ENCODE peak calls at places on chromosome 14, in seven cellular contexts. O, U, H, M, L, B and Y are unnamed samples.

GRCh38 chr14:28088125-28088524 is 678.5 kb upstream of the FOXG1 start:
- DNase-seq in O (no peak), U (no peak), H (no peak), M (no peak), L (no peak), B (no peak), Y (no peak)

GRCh38 chr14:38992067-38992835 is 110.8 kb downstream of the SEC23A start:
- DNase-seq in O (no peak), U (no peak), H (no peak), M (no peak), L (no peak), B (no peak), Y (no peak)

GRCh38 chr14:98370352-98370751 is 901.6 kb downstream of the BCL11B start:
- DNase-seq in O (no peak), U (no peak), H (no peak), M (no peak), L (no peak), B (no peak), Y (no peak)

GRCh38 chr14:71720978-71721624 is 211.1 kb upstream of the RGS6 start:
- DNase-seq in O (peak), U (peak), H (no peak), M (peak), L (no peak), B (peak), Y (peak)

GRCh38 chr14:90677484-90678045 is 138.7 kb downstream of the TTC7B start:
- DNase-seq in O (peak), U (no peak), H (no peak), M (no peak), L (no peak), B (no peak), Y (no peak)

GRCh38 chr14:100727565-100728240 is 1.0 kb downstream of the DLK1 start:
- DNase-seq in O (no peak), U (no peak), H (no peak), M (no peak), L (no peak), B (no peak), Y (no peak)

GRCh38 chr14:55731881-55732498 is 152.0 kb downstream of the KTN1 start:
- DNase-seq in O (peak), U (peak), H (peak), M (peak), L (no peak), B (no peak), Y (no peak)

GRCh38 chr14:95504135-95505029 is 12.1 kb downstream of the SYNE3 start:
- DNase-seq in O (peak), U (no peak), H (no peak), M (no peak), L (no peak), B (no peak), Y (no peak)

GRCh38 chr14:49950275-49951250 is 57.7 kb downstream of the ARF6 start:
- DNase-seq in O (peak), U (peak), H (no peak), M (no peak), L (no peak), B (no peak), Y (no peak)

GRCh38 chr14:101131451-101131916 is 228.0 kb upstream of the RTL1 start:
- DNase-seq in O (no peak), U (no peak), H (no peak), M (no peak), L (no peak), B (no peak), Y (no peak)

GRCh38 chr14:100546051-100546443 is 41.2 kb downstream of the BEGAIN start:
- DNase-seq in O (no peak), U (no peak), H (no peak), M (peak), L (no peak), B (no peak), Y (no peak)

GRCh38 chr14:105173901-105174894 is 5.6 kb upstream of the JAG2 start:
- DNase-seq in O (no peak), U (peak), H (no peak), M (peak), L (no peak), B (no peak), Y (no peak)

GRCh38 chr14:67500981-67501380 is 12.5 kb upstream of the TMEM229B start:
- DNase-seq in O (no peak), U (no peak), H (no peak), M (no peak), L (no peak), B (no peak), Y (no peak)

GRCh38 chr14:104553166-104554087 is 26.1 kb upstream of the C14orf180 start:
- DNase-seq in O (no peak), U (no peak), H (no peak), M (no peak), L (no peak), B (no peak), Y (no peak)

GRCh38 chr14:41785696-41786095 is 179.0 kb downstream of the LRFN5 start:
- DNase-seq in O (peak), U (no peak), H (no peak), M (no peak), L (no peak), B (no peak), Y (no peak)

GRCh38 chr14:72710212-72710611 is 183.7 kb downstream of the DPF3 start:
- DNase-seq in O (peak), U (no peak), H (no peak), M (no peak), L (no peak), B (no peak), Y (no peak)

GRCh38 chr14:91019673-91020072 is 40.8 kb downstream of the RPS6KA5 start:
- DNase-seq in O (no peak), U (no peak), H (no peak), M (no peak), L (no peak), B (no peak), Y (no peak)

GRCh38 chr14:75636100-75636692 is 24.5 kb downstream of the ERG28 start:
- DNase-seq in O (peak), U (no peak), H (no peak), M (no peak), L (no peak), B (no peak), Y (peak)

GRCh38 chr14:80988742-80989429 is 33.5 kb downstream of the TSHR start:
- DNase-seq in O (peak), U (no peak), H (no peak), M (no peak), L (no peak), B (no peak), Y (no peak)

GRCh38 chr14:78581222-78581621 is 411.0 kb downstream of the NRXN3 start:
- DNase-seq in O (no peak), U (no peak), H (no peak), M (no peak), L (no peak), B (no peak), Y (no peak)

GRCh38 chr14:77485256-77485655 is 13.4 kb downstream of the ISM2 start:
- DNase-seq in O (no peak), U (no peak), H (no peak), M (no peak), L (no peak), B (no peak), Y (no peak)

GRCh38 chr14:62654641-62655040 is 390.6 kb downstream of the KCNH5 start:
- DNase-seq in O (peak), U (no peak), H (no peak), M (no peak), L (no peak), B (peak), Y (no peak)

GRCh38 chr14:90491221-90491867 is 94.5 kb downstream of the CALM1 start:
- DNase-seq in O (peak), U (no peak), H (no peak), M (no peak), L (peak), B (peak), Y (peak)

GRCh38 chr14:60757617-60758016 is 23.1 kb downstream of the MNAT1 start:
- DNase-seq in O (peak), U (no peak), H (no peak), M (no peak), L (no peak), B (no peak), Y (no peak)

GRCh38 chr14:89598548-89599186 is 181.6 kb upstream of the FOXN3 start:
- DNase-seq in O (peak), U (no peak), H (no peak), M (no peak), L (no peak), B (no peak), Y (no peak)

GRCh38 chr14:20998674-20999366 is at the start of gene SLC39A2:
- DNase-seq in O (peak), U (no peak), H (no peak), M (no peak), L (no peak), B (no peak), Y (no peak)

GRCh38 chr14:69657961-69658360 is 46.6 kb downstream of the SUSD6 start:
- DNase-seq in O (peak), U (no peak), H (no peak), M (no peak), L (no peak), B (no peak), Y (no peak)

GRCh38 chr14:101927859-101928258 is 36.5 kb upstream of the DYNC1H1 start:
- DNase-seq in O (peak), U (no peak), H (no peak), M (no peak), L (no peak), B (peak), Y (no peak)

GRCh38 chr14:68971411-68972035 is 7.6 kb downstream of the ACTN1 start:
- DNase-seq in O (no peak), U (no peak), H (no peak), M (no peak), L (no peak), B (no peak), Y (no peak)

GRCh38 chr14:100305446-100306255 is 593 bp downstream of the SLC25A29 start:
- DNase-seq in O (no peak), U (peak), H (peak), M (no peak), L (no peak), B (peak), Y (no peak)